ENCODE peak calls at places on chromosome 1, in six cellular contexts. Z, L, S, U, A and M are unnamed samples.

GRCh38 chr1:109933856-109934711 is 23.4 kb downstream of the CSF1 start:
- DNase-seq in Z (no peak), L (no peak), S (no peak), U (no peak), A (no peak), M (no peak)

GRCh38 chr1:10107985-10108663 is 75.4 kb downstream of the UBE4B start:
- DNase-seq in Z (no peak), L (peak; percentile 14), S (no peak), U (no peak), A (peak; percentile 72), M (no peak)

GRCh38 chr1:205587576-205587975 is 44.2 kb downstream of the ELK4 start:
- DNase-seq in Z (no peak), L (no peak), S (no peak), U (peak; percentile 42), A (no peak), M (no peak)

GRCh38 chr1:93448983-93449805 is 1.3 kb downstream of the FNBP1L start:
- DNase-seq in Z (no peak), L (no peak), S (no peak), U (no peak), A (peak; percentile 57), M (no peak)

GRCh38 chr1:109396971-109397370 is 747 bp downstream of the SORT1 start:
- DNase-seq in Z (no peak), L (peak; percentile 30), S (no peak), U (no peak), A (peak; percentile 13), M (no peak)

GRCh38 chr1:187685338-187685737 is 856.6 kb downstream of the PLA2G4A start:
- DNase-seq in Z (no peak), L (no peak), S (no peak), U (no peak), A (peak; percentile 57), M (no peak)

GRCh38 chr1:160711528-160712311 is at the start of gene CD48:
- DNase-seq in Z (no peak), L (no peak), S (no peak), U (no peak), A (no peak), M (no peak)

GRCh38 chr1:89844860-89845259 is 24.0 kb downstream of the LRRC8D start:
- DNase-seq in Z (no peak), L (no peak), S (no peak), U (no peak), A (no peak), M (no peak)

GRCh38 chr1:115266729-115267421 is 71.2 kb downstream of the NGF start:
- DNase-seq in Z (no peak), L (no peak), S (peak; percentile 80), U (no peak), A (no peak), M (peak; percentile 53)

GRCh38 chr1:243950166-243950565 is 100.1 kb upstream of the AKT3 start:
- DNase-seq in Z (no peak), L (no peak), S (no peak), U (no peak), A (peak; percentile 71), M (no peak)

GRCh38 chr1:172041689-172042088 is 200.4 kb downstream of the DNM3 start:
- DNase-seq in Z (no peak), L (no peak), S (no peak), U (no peak), A (peak; percentile 20), M (no peak)

GRCh38 chr1:234656981-234657651 is 47.1 kb upstream of the IRF2BP2 start:
- DNase-seq in Z (no peak), L (peak; percentile 30), S (no peak), U (no peak), A (peak; percentile 100), M (no peak)